ENCODE peak calls at places on chromosomes 1 and 21, in seven cellular contexts. X is hepatocyte, U is A673, V is heart left ventricle, D is ovary, Y is AG04450, P is fibroblast of lung. Q is an unnamed sample.

GRCh38 chr21:37153935-37154350 is 80.9 kb downstream of the TTC3 start:
- DNase-seq in X (peak), U (peak), V (peak), D (peak), Y (no peak), P (no peak), Q (no peak)

GRCh38 chr21:31406510-31406909 is 62.4 kb upstream of the TIAM1 start:
- DNase-seq in X (no peak), U (no peak), V (no peak), D (no peak), Y (no peak), P (no peak), Q (no peak)

GRCh38 chr21:36966846-36967657 is 583 bp upstream of the HLCS start:
- DNase-seq in X (no peak), U (peak), V (no peak), D (peak), Y (no peak), P (peak), Q (peak)

GRCh38 chr1:57839067-57839466 is 415.2 kb upstream of the DAB1 start:
- DNase-seq in X (no peak), U (no peak), V (no peak), D (no peak), Y (no peak), P (peak), Q (no peak)

GRCh38 chr1:160664573-160665051 is 17.8 kb upstream of the SLAMF1 start:
- DNase-seq in X (no peak), U (no peak), V (no peak), D (no peak), Y (no peak), P (no peak), Q (no peak)

GRCh38 chr1:33433509-33434362 is 2.8 kb upstream of the PHC2 start:
- DNase-seq in X (peak), U (peak), V (peak), D (peak), Y (peak), P (peak), Q (no peak)

GRCh38 chr1:20555025-20555757 is 2.8 kb downstream of the FAM43B start:
- DNase-seq in X (no peak), U (no peak), V (peak), D (no peak), Y (no peak), P (no peak), Q (peak)

GRCh38 chr21:36330904-36331303 is 10.9 kb downstream of the MORC3 start:
- DNase-seq in X (peak), U (peak), V (no peak), D (peak), Y (no peak), P (peak), Q (peak)

GRCh38 chr1:206521002-206521585 is 13.8 kb downstream of the RASSF5 start:
- DNase-seq in X (peak), U (no peak), V (no peak), D (no peak), Y (no peak), P (no peak), Q (no peak)

GRCh38 chr1:31556481-31557006 is 19.8 kb upstream of the TINAGL1 start:
- DNase-seq in X (no peak), U (no peak), V (no peak), D (no peak), Y (no peak), P (no peak), Q (no peak)

GRCh38 chr1:30727796-30728195 is 4.4 kb upstream of the MATN1 start:
- DNase-seq in X (peak), U (no peak), V (no peak), D (no peak), Y (no peak), P (peak), Q (no peak)

GRCh38 chr1:108814343-108815125 is 42.4 kb downstream of the AKNAD1 start:
- DNase-seq in X (no peak), U (peak), V (no peak), D (peak), Y (no peak), P (peak), Q (no peak)

GRCh38 chr1:20371883-20372282 is 81.2 kb downstream of the VWA5B1 start:
- DNase-seq in X (no peak), U (no peak), V (no peak), D (no peak), Y (no peak), P (no peak), Q (no peak)

GRCh38 chr1:84693774-84694173 is 3.5 kb upstream of the SSX2IP start:
- DNase-seq in X (no peak), U (peak), V (no peak), D (no peak), Y (no peak), P (no peak), Q (no peak)

GRCh38 chr1:61797045-61797755 is 54.9 kb downstream of the PATJ start:
- DNase-seq in X (no peak), U (peak), V (no peak), D (no peak), Y (no peak), P (no peak), Q (no peak)

GRCh38 chr21:25895565-25896205 is 160.9 kb downstream of the GABPA start:
- DNase-seq in X (no peak), U (peak), V (no peak), D (no peak), Y (no peak), P (peak), Q (no peak)

GRCh38 chr1:3028531-3029282 is 7.4 kb downstream of the ACTRT2 start:
- DNase-seq in X (no peak), U (no peak), V (peak), D (no peak), Y (no peak), P (no peak), Q (no peak)

GRCh38 chr1:90502696-90503095 is 214.4 kb downstream of the BARHL2 start:
- DNase-seq in X (peak), U (no peak), V (no peak), D (no peak), Y (no peak), P (no peak), Q (no peak)

GRCh38 chr1:117658676-117659075 is 52.8 kb downstream of the TENT5C start:
- DNase-seq in X (no peak), U (no peak), V (no peak), D (no peak), Y (no peak), P (no peak), Q (no peak)

GRCh38 chr1:27637052-27637451 is 2.1 kb upstream of the FGR start:
- DNase-seq in X (no peak), U (no peak), V (no peak), D (no peak), Y (no peak), P (no peak), Q (no peak)

GRCh38 chr1:172547071-172547470 is 14.1 kb downstream of the SUCO start:
- DNase-seq in X (no peak), U (no peak), V (no peak), D (no peak), Y (no peak), P (peak), Q (no peak)

GRCh38 chr1:171083222-171083621 is 7.5 kb upstream of the FMO3 start:
- DNase-seq in X (no peak), U (no peak), V (no peak), D (no peak), Y (no peak), P (no peak), Q (no peak)

GRCh38 chr1:163094589-163094988 is 25.4 kb downstream of the RGS4 start:
- DNase-seq in X (no peak), U (no peak), V (no peak), D (no peak), Y (no peak), P (no peak), Q (no peak)

GRCh38 chr1:150764617-150765090 is 924 bp downstream of the CTSS start:
- DNase-seq in X (peak), U (peak), V (no peak), D (no peak), Y (peak), P (peak), Q (no peak)

GRCh38 chr1:115189814-115190541 is 100.7 kb upstream of the TSPAN2 start:
- DNase-seq in X (peak), U (no peak), V (no peak), D (no peak), Y (peak), P (peak), Q (no peak)

GRCh38 chr1:116228501-116228900 is 117.3 kb downstream of the MAB21L3 start:
- DNase-seq in X (no peak), U (no peak), V (no peak), D (no peak), Y (no peak), P (no peak), Q (no peak)

GRCh38 chr1:49626474-49626873 is 397.3 kb downstream of the AGBL4 start:
- DNase-seq in X (no peak), U (no peak), V (no peak), D (no peak), Y (no peak), P (no peak), Q (no peak)

GRCh38 chr1:2611034-2611501 is 21.7 kb downstream of the MMEL1 start:
- DNase-seq in X (peak), U (peak), V (peak), D (no peak), Y (no peak), P (peak), Q (no peak)

GRCh38 chr1:38860464-38860816 is 868 bp upstream of the RRAGC start:
- DNase-seq in X (no peak), U (peak), V (no peak), D (no peak), Y (no peak), P (peak), Q (no peak)

GRCh38 chr21:33058468-33059318 is 11.2 kb upstream of the OLIG1 start:
- DNase-seq in X (no peak), U (no peak), V (peak), D (no peak), Y (no peak), P (no peak), Q (peak)

DNA sequence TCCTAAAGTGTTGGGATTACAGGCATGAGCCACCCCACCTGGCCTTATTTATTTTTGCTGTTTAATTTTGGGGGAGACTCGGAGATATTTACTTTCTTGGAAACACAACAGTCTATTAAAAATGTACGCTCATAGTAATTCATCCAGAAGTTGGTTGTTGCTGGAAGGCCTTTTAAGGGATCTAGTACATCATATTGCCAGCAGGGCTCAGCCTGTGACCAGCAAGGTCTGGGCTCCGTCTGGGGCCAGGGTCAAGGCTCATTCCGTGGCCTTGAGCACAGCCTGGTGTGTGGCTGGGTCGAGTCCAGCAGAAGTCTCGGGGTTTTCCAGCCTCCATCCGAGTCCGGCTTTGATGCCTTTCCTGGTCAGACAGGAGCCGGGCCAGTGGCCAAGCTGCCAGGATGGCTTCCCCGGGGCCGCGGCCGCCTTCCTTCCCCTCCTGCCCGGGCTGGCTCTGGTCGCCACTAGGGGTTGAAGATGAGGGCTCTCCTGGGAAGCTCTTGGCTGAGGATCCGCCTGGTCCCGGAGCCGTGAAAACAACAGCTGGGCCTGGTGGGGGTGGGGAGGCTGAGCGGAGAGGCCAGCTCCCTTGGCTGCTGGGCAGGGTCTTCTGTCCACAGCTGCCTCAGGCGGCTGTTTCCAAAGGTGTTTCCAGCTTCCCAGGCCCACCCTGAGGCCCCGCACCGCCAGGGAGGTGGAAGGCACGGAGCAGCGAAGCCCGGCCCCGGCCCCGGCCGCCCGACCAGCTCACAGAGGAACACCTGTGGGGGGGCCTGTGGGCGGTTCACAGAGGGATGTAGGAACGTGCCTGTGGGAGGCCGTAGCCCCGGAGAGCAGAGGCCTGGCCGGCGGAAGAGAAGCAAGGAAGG is 5.1 kb upstream of the VWA1 start:
- DNase-seq in X (peak), U (no peak), V (peak), D (peak), Y (no peak), P (peak), Q (peak)
- TF ChIP-seq CTCF in X (peak), U (no peak), V (peak), D (peak), Y (peak), P (no peak), Q (peak)

DNA sequence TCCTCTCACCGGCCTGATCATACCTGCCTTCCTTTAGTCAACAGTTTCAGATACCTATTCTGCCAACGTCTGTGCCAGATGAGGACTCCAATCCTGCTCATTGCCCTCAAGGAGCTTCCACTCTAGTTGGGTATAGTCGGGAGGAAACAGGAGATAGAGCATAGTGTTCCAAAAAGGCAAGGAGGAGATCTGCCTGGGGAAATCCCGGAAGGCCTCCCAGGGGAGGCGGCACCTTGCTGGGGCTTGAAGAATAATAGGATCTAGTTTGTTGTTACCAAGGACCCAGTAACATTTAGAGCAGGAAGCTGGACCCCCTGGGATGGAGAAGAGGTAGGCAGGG is 12.3 kb downstream of the LDLRAP1 start:
- DNase-seq in X (no peak), U (no peak), V (no peak), D (no peak), Y (no peak), P (no peak), Q (no peak)
- H3K27ac ChIP-seq in X (no peak), U (no peak), V (no peak), D (no peak), Y (no peak), P (no peak), Q (no peak)

DNA sequence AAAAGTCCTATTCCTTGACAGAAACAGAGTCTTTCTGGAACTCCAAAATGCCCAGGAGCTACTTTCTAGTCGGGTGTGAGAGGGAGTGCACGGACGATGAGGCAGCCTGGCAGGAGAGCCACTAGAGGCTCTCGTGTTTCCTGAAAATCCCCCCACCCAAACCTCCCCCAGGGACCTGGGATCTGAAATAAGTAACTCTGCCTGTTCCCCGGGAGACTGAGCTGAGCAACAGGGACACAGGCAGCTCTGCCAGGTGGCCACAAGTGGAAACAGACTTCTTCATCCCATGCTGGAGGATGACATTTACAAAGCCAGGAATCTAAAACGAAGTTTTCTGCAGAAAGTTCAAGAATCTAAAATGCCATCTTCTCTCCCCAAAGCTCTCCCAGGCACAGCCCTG is 77.1 kb downstream of the ITPKB start:
- DNase-seq in X (no peak), U (peak), V (no peak), D (no peak), Y (no peak), P (peak), Q (peak)
- H3K4me3 ChIP-seq in X (no peak), U (no peak), V (no peak), D (no peak), Y (no peak), P (no peak), Q (no peak)

GRCh38 chr1:77218477-77219165 is 609 bp downstream of the PIGK start:
- DNase-seq in X (peak), U (no peak), V (no peak), D (no peak), Y (no peak), P (peak), Q (no peak)

GRCh38 chr1:77220687-77221463 is 1.6 kb upstream of the PIGK start:
- DNase-seq in X (no peak), U (no peak), V (no peak), D (no peak), Y (no peak), P (peak), Q (no peak)

GRCh38 chr1:77222496-77222895 is 3.3 kb upstream of the PIGK start:
- DNase-seq in X (no peak), U (no peak), V (no peak), D (no peak), Y (no peak), P (no peak), Q (no peak)

DNA sequence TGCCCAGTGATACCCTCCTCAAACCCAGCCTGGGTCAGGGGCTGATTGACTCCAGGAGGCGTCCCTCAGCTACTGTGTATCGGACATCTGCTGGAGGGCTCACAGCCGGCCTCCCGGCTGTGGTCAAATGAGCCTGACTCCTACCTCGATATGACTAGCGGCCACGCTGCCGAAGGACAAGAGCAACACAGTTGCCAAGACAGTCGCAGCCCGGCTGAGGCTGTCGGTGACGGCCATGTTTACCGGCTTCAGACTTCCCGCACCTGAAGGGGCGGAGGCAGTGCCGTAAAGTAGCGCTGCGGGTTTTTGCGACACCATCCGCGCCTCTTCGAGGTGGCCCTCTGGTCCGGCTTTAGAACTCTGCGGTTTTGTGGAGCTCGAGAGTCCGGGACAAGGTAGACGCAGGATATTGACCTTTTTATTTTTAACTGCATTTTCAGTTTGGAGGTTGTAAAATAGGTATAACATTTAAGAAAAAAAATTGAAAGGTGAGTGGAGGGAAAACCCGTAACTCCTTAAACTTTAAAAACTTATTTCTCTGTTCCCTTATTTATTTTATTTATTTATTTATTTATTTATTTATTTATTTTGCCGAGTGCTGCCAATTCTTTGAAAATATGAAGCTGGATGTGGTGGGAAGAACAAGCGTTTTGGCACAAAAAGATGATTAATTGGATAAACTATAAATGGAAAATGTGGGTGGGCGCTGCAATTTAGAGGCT is at the start of gene PIGK:
- DNase-seq in X (peak), U (peak), V (peak), D (peak), Y (peak), P (peak), Q (peak)
- TF ChIP-seq CTCF in X (no peak), U (no peak), V (no peak), D (no peak), Y (peak), P (peak), Q (peak)

GRCh38 chr1:209723265-209723664 is 18.6 kb downstream of the HSD11B1 start:
- DNase-seq in X (no peak), U (no peak), V (no peak), D (no peak), Y (no peak), P (no peak), Q (no peak)

GRCh38 chr1:209720826-209721225 is 16.2 kb downstream of the HSD11B1 start:
- DNase-seq in X (no peak), U (no peak), V (no peak), D (no peak), Y (no peak), P (peak), Q (no peak)

GRCh38 chr1:209720326-209720725 is 15.7 kb downstream of the HSD11B1 start:
- DNase-seq in X (no peak), U (no peak), V (no peak), D (no peak), Y (peak), P (peak), Q (no peak)

GRCh38 chr1:209723761-209724693 is 19.4 kb downstream of the HSD11B1 start:
- DNase-seq in X (no peak), U (no peak), V (no peak), D (no peak), Y (no peak), P (no peak), Q (no peak)

DNA sequence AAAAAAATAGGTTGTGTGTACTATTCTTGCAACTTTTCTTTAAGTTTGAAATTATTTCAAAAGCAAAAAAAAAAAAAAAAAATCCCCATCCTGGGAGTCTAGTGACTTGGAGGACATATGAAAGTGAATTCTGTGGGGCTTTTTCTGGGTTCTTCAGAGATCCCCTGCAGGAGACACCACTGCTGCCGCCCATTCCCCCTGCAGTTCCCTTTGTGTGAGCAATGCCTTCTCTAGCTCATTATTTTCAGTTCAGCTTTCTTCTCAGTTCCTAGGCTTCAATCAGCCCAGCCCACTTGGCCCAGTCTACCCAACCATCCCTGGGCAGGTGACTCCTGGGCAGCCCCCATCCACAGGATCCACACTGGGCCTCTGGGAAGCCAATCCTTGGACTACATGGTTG is 16.8 kb downstream of the HSD11B1 start:
- DNase-seq in X (no peak), U (no peak), V (no peak), D (no peak), Y (no peak), P (no peak), Q (no peak)
- H3K27ac ChIP-seq in X (no peak), U (no peak), V (peak), D (peak), Y (no peak), P (no peak), Q (no peak)